ENCODE peak calls at places on chromosomes 11 and 22, in eight cellular contexts. One of them, this sample, is unnamed.

GRCh38 chr22:29040385-29041275 is 21.0 kb downstream of the C22orf31 start:
- DNase-seq in AG04449: peak
- DNase-seq in progenitor cell of endocrine pancreas: peak
- DNase-seq in NCI-H226: peak
- DNase-seq in kidney tubule cell: peak
- DNase-seq in A673: peak
- DNase-seq in A549: peak
- DNase-seq in stimulated activated CD4-positive, alpha-beta T cell treated with anti-CD3 and anti-CD28 coated beads, Interleukin-12 subunit alpha, Interleukin-12 subunit beta, amount 100 ng/mL, for 48 hours: peak
- DNase-seq in this sample: peak

GRCh38 chr11:74520927-74521665 is 27.6 kb upstream of the LIPT2 start:
- DNase-seq in progenitor cell of endocrine pancreas: no peak
- DNase-seq in A549: no peak
- DNase-seq in AG04449: no peak
- DNase-seq in stimulated activated CD4-positive, alpha-beta T cell treated with anti-CD3 and anti-CD28 coated beads, Interleukin-12 subunit alpha, Interleukin-12 subunit beta, amount 100 ng/mL, for 48 hours: no peak
- DNase-seq in kidney tubule cell: no peak
- DNase-seq in A673: no peak
- DNase-seq in NCI-H226: no peak
- DNase-seq in this sample: no peak

GRCh38 chr11:64887757-64888405 is 9.5 kb upstream of the EHD1 start:
- DNase-seq in A549: peak
- DNase-seq in A673: peak
- DNase-seq in kidney tubule cell: peak
- DNase-seq in progenitor cell of endocrine pancreas: peak
- DNase-seq in NCI-H226: peak
- DNase-seq in stimulated activated CD4-positive, alpha-beta T cell treated with anti-CD3 and anti-CD28 coated beads, Interleukin-12 subunit alpha, Interleukin-12 subunit beta, amount 100 ng/mL, for 48 hours: peak
- DNase-seq in AG04449: no peak
- DNase-seq in this sample: peak

GRCh38 chr11:67541198-67541597 is 18.0 kb upstream of the CABP2 start:
- DNase-seq in progenitor cell of endocrine pancreas: no peak
- DNase-seq in kidney tubule cell: no peak
- DNase-seq in NCI-H226: no peak
- DNase-seq in AG04449: no peak
- DNase-seq in A673: no peak
- DNase-seq in stimulated activated CD4-positive, alpha-beta T cell treated with anti-CD3 and anti-CD28 coated beads, Interleukin-12 subunit alpha, Interleukin-12 subunit beta, amount 100 ng/mL, for 48 hours: no peak
- DNase-seq in A549: no peak
- DNase-seq in this sample: no peak

GRCh38 chr11:123800041-123800440 is 6.1 kb downstream of the OR6M1 start:
- DNase-seq in A549: no peak
- DNase-seq in A673: no peak
- DNase-seq in AG04449: no peak
- DNase-seq in progenitor cell of endocrine pancreas: no peak
- DNase-seq in kidney tubule cell: no peak
- DNase-seq in stimulated activated CD4-positive, alpha-beta T cell treated with anti-CD3 and anti-CD28 coated beads, Interleukin-12 subunit alpha, Interleukin-12 subunit beta, amount 100 ng/mL, for 48 hours: no peak
- DNase-seq in NCI-H226: no peak
- DNase-seq in this sample: no peak

GRCh38 chr11:57345555-57346151 is 7.5 kb downstream of the P2RX3 start:
- DNase-seq in stimulated activated CD4-positive, alpha-beta T cell treated with anti-CD3 and anti-CD28 coated beads, Interleukin-12 subunit alpha, Interleukin-12 subunit beta, amount 100 ng/mL, for 48 hours: peak
- DNase-seq in progenitor cell of endocrine pancreas: peak
- DNase-seq in NCI-H226: peak
- DNase-seq in A673: peak
- DNase-seq in AG04449: no peak
- DNase-seq in kidney tubule cell: peak
- DNase-seq in A549: peak
- DNase-seq in this sample: peak

GRCh38 chr22:30201970-30202369 is 44.6 kb downstream of the LIF start:
- DNase-seq in AG04449: peak
- DNase-seq in progenitor cell of endocrine pancreas: no peak
- DNase-seq in A673: no peak
- DNase-seq in stimulated activated CD4-positive, alpha-beta T cell treated with anti-CD3 and anti-CD28 coated beads, Interleukin-12 subunit alpha, Interleukin-12 subunit beta, amount 100 ng/mL, for 48 hours: no peak
- DNase-seq in kidney tubule cell: peak
- DNase-seq in A549: no peak
- DNase-seq in NCI-H226: peak
- DNase-seq in this sample: no peak

GRCh38 chr11:48154162-48154561 is 62.4 kb upstream of the OR4B1 start:
- DNase-seq in A549: no peak
- DNase-seq in A673: peak
- DNase-seq in NCI-H226: no peak
- DNase-seq in stimulated activated CD4-positive, alpha-beta T cell treated with anti-CD3 and anti-CD28 coated beads, Interleukin-12 subunit alpha, Interleukin-12 subunit beta, amount 100 ng/mL, for 48 hours: no peak
- DNase-seq in kidney tubule cell: peak
- DNase-seq in AG04449: no peak
- DNase-seq in progenitor cell of endocrine pancreas: no peak
- DNase-seq in this sample: no peak

GRCh38 chr11:106482920-106483761 is 405.7 kb downstream of the AASDHPPT start:
- DNase-seq in stimulated activated CD4-positive, alpha-beta T cell treated with anti-CD3 and anti-CD28 coated beads, Interleukin-12 subunit alpha, Interleukin-12 subunit beta, amount 100 ng/mL, for 48 hours: no peak
- DNase-seq in A549: no peak
- DNase-seq in AG04449: no peak
- DNase-seq in kidney tubule cell: peak
- DNase-seq in A673: no peak
- DNase-seq in NCI-H226: peak
- DNase-seq in progenitor cell of endocrine pancreas: no peak
- DNase-seq in this sample: no peak

GRCh38 chr11:111963786-111964385 is 26.7 kb downstream of the DIXDC1 start:
- DNase-seq in A673: no peak
- DNase-seq in AG04449: no peak
- DNase-seq in stimulated activated CD4-positive, alpha-beta T cell treated with anti-CD3 and anti-CD28 coated beads, Interleukin-12 subunit alpha, Interleukin-12 subunit beta, amount 100 ng/mL, for 48 hours: no peak
- DNase-seq in NCI-H226: no peak
- DNase-seq in progenitor cell of endocrine pancreas: no peak
- DNase-seq in A549: no peak
- DNase-seq in kidney tubule cell: no peak
- DNase-seq in this sample: no peak

GRCh38 chr11:95432714-95433503 is 201.9 kb upstream of the SESN3 start:
- DNase-seq in A673: no peak
- DNase-seq in AG04449: no peak
- DNase-seq in A549: no peak
- DNase-seq in stimulated activated CD4-positive, alpha-beta T cell treated with anti-CD3 and anti-CD28 coated beads, Interleukin-12 subunit alpha, Interleukin-12 subunit beta, amount 100 ng/mL, for 48 hours: no peak
- DNase-seq in NCI-H226: peak
- DNase-seq in kidney tubule cell: peak
- DNase-seq in progenitor cell of endocrine pancreas: no peak
- DNase-seq in this sample: no peak

GRCh38 chr11:70084046-70084984 is 6.2 kb downstream of the ANO1 start:
- DNase-seq in kidney tubule cell: no peak
- DNase-seq in NCI-H226: no peak
- DNase-seq in A673: no peak
- DNase-seq in AG04449: no peak
- DNase-seq in stimulated activated CD4-positive, alpha-beta T cell treated with anti-CD3 and anti-CD28 coated beads, Interleukin-12 subunit alpha, Interleukin-12 subunit beta, amount 100 ng/mL, for 48 hours: no peak
- DNase-seq in progenitor cell of endocrine pancreas: no peak
- DNase-seq in A549: no peak
- DNase-seq in this sample: no peak

GRCh38 chr11:77202941-77203900 is 75.2 kb downstream of the MYO7A start:
- DNase-seq in AG04449: no peak
- DNase-seq in stimulated activated CD4-positive, alpha-beta T cell treated with anti-CD3 and anti-CD28 coated beads, Interleukin-12 subunit alpha, Interleukin-12 subunit beta, amount 100 ng/mL, for 48 hours: no peak
- DNase-seq in A549: no peak
- DNase-seq in progenitor cell of endocrine pancreas: no peak
- DNase-seq in kidney tubule cell: no peak
- DNase-seq in A673: no peak
- DNase-seq in NCI-H226: no peak
- DNase-seq in this sample: no peak

GRCh38 chr11:75667831-75668507 is 869 bp downstream of the MAP6 start:
- DNase-seq in A673: peak
- DNase-seq in A549: peak
- DNase-seq in kidney tubule cell: peak
- DNase-seq in AG04449: no peak
- DNase-seq in stimulated activated CD4-positive, alpha-beta T cell treated with anti-CD3 and anti-CD28 coated beads, Interleukin-12 subunit alpha, Interleukin-12 subunit beta, amount 100 ng/mL, for 48 hours: no peak
- DNase-seq in progenitor cell of endocrine pancreas: peak
- DNase-seq in NCI-H226: no peak
- DNase-seq in this sample: no peak

GRCh38 chr22:23896523-23897186 is 2.5 kb downstream of the MIF start:
- DNase-seq in kidney tubule cell: no peak
- DNase-seq in A673: no peak
- DNase-seq in progenitor cell of endocrine pancreas: no peak
- DNase-seq in NCI-H226: no peak
- DNase-seq in AG04449: no peak
- DNase-seq in A549: no peak
- DNase-seq in stimulated activated CD4-positive, alpha-beta T cell treated with anti-CD3 and anti-CD28 coated beads, Interleukin-12 subunit alpha, Interleukin-12 subunit beta, amount 100 ng/mL, for 48 hours: no peak
- DNase-seq in this sample: no peak

GRCh38 chr11:124917115-124917637 is 1.9 kb upstream of the HEPN1 start:
- DNase-seq in stimulated activated CD4-positive, alpha-beta T cell treated with anti-CD3 and anti-CD28 coated beads, Interleukin-12 subunit alpha, Interleukin-12 subunit beta, amount 100 ng/mL, for 48 hours: no peak
- DNase-seq in A673: peak
- DNase-seq in kidney tubule cell: no peak
- DNase-seq in progenitor cell of endocrine pancreas: no peak
- DNase-seq in NCI-H226: peak
- DNase-seq in A549: no peak
- DNase-seq in AG04449: no peak
- DNase-seq in this sample: no peak

GRCh38 chr11:61417670-61418069 is 12.1 kb downstream of the CPSF7 start:
- DNase-seq in stimulated activated CD4-positive, alpha-beta T cell treated with anti-CD3 and anti-CD28 coated beads, Interleukin-12 subunit alpha, Interleukin-12 subunit beta, amount 100 ng/mL, for 48 hours: no peak
- DNase-seq in A673: no peak
- DNase-seq in A549: peak
- DNase-seq in kidney tubule cell: peak
- DNase-seq in AG04449: no peak
- DNase-seq in progenitor cell of endocrine pancreas: no peak
- DNase-seq in NCI-H226: no peak
- DNase-seq in this sample: no peak

GRCh38 chr11:107224836-107225235 is 206.6 kb upstream of the GUCY1A2 start:
- DNase-seq in NCI-H226: no peak
- DNase-seq in stimulated activated CD4-positive, alpha-beta T cell treated with anti-CD3 and anti-CD28 coated beads, Interleukin-12 subunit alpha, Interleukin-12 subunit beta, amount 100 ng/mL, for 48 hours: no peak
- DNase-seq in A549: no peak
- DNase-seq in A673: no peak
- DNase-seq in progenitor cell of endocrine pancreas: no peak
- DNase-seq in kidney tubule cell: no peak
- DNase-seq in AG04449: no peak
- DNase-seq in this sample: no peak

GRCh38 chr22:19036523-19037273 is 85.5 kb downstream of the DGCR2 start:
- DNase-seq in A673: no peak
- DNase-seq in NCI-H226: no peak
- DNase-seq in progenitor cell of endocrine pancreas: no peak
- DNase-seq in kidney tubule cell: peak
- DNase-seq in A549: peak
- DNase-seq in stimulated activated CD4-positive, alpha-beta T cell treated with anti-CD3 and anti-CD28 coated beads, Interleukin-12 subunit alpha, Interleukin-12 subunit beta, amount 100 ng/mL, for 48 hours: no peak
- DNase-seq in AG04449: no peak
- DNase-seq in this sample: no peak

GRCh38 chr11:61134801-61135257 is 26.4 kb downstream of the VPS37C start:
- DNase-seq in NCI-H226: no peak
- DNase-seq in kidney tubule cell: no peak
- DNase-seq in progenitor cell of endocrine pancreas: no peak
- DNase-seq in A549: no peak
- DNase-seq in A673: no peak
- DNase-seq in stimulated activated CD4-positive, alpha-beta T cell treated with anti-CD3 and anti-CD28 coated beads, Interleukin-12 subunit alpha, Interleukin-12 subunit beta, amount 100 ng/mL, for 48 hours: no peak
- DNase-seq in AG04449: no peak
- DNase-seq in this sample: no peak

GRCh38 chr22:23675502-23676415 is 15.1 kb upstream of the RGL4 start:
- DNase-seq in kidney tubule cell: peak
- DNase-seq in AG04449: no peak
- DNase-seq in NCI-H226: no peak
- DNase-seq in A673: no peak
- DNase-seq in A549: no peak
- DNase-seq in stimulated activated CD4-positive, alpha-beta T cell treated with anti-CD3 and anti-CD28 coated beads, Interleukin-12 subunit alpha, Interleukin-12 subunit beta, amount 100 ng/mL, for 48 hours: no peak
- DNase-seq in progenitor cell of endocrine pancreas: no peak
- DNase-seq in this sample: no peak

GRCh38 chr22:46617250-46618103 is 2.7 kb upstream of the GRAMD4 start:
- DNase-seq in AG04449: peak
- DNase-seq in progenitor cell of endocrine pancreas: no peak
- DNase-seq in A549: no peak
- DNase-seq in kidney tubule cell: peak
- DNase-seq in NCI-H226: no peak
- DNase-seq in stimulated activated CD4-positive, alpha-beta T cell treated with anti-CD3 and anti-CD28 coated beads, Interleukin-12 subunit alpha, Interleukin-12 subunit beta, amount 100 ng/mL, for 48 hours: no peak
- DNase-seq in A673: no peak
- DNase-seq in this sample: no peak

GRCh38 chr11:130785376-130786110 is 130.7 kb downstream of the SNX19 start:
- DNase-seq in kidney tubule cell: peak
- DNase-seq in progenitor cell of endocrine pancreas: no peak
- DNase-seq in AG04449: no peak
- DNase-seq in stimulated activated CD4-positive, alpha-beta T cell treated with anti-CD3 and anti-CD28 coated beads, Interleukin-12 subunit alpha, Interleukin-12 subunit beta, amount 100 ng/mL, for 48 hours: no peak
- DNase-seq in NCI-H226: peak
- DNase-seq in A673: peak
- DNase-seq in A549: peak
- DNase-seq in this sample: no peak

GRCh38 chr11:75626692-75627536 is 41.9 kb downstream of the MAP6 start:
- DNase-seq in AG04449: no peak
- DNase-seq in NCI-H226: peak
- DNase-seq in stimulated activated CD4-positive, alpha-beta T cell treated with anti-CD3 and anti-CD28 coated beads, Interleukin-12 subunit alpha, Interleukin-12 subunit beta, amount 100 ng/mL, for 48 hours: no peak
- DNase-seq in progenitor cell of endocrine pancreas: no peak
- DNase-seq in A549: no peak
- DNase-seq in A673: peak
- DNase-seq in kidney tubule cell: peak
- DNase-seq in this sample: no peak

GRCh38 chr11:128205796-128206195 is 381.6 kb downstream of the ETS1 start:
- DNase-seq in kidney tubule cell: peak
- DNase-seq in AG04449: no peak
- DNase-seq in NCI-H226: no peak
- DNase-seq in stimulated activated CD4-positive, alpha-beta T cell treated with anti-CD3 and anti-CD28 coated beads, Interleukin-12 subunit alpha, Interleukin-12 subunit beta, amount 100 ng/mL, for 48 hours: no peak
- DNase-seq in progenitor cell of endocrine pancreas: no peak
- DNase-seq in A673: no peak
- DNase-seq in A549: no peak
- DNase-seq in this sample: no peak

GRCh38 chr11:10606536-10607208 is 38.2 kb upstream of the LYVE1 start:
- DNase-seq in NCI-H226: no peak
- DNase-seq in A549: no peak
- DNase-seq in AG04449: peak
- DNase-seq in progenitor cell of endocrine pancreas: no peak
- DNase-seq in stimulated activated CD4-positive, alpha-beta T cell treated with anti-CD3 and anti-CD28 coated beads, Interleukin-12 subunit alpha, Interleukin-12 subunit beta, amount 100 ng/mL, for 48 hours: no peak
- DNase-seq in kidney tubule cell: peak
- DNase-seq in A673: no peak
- DNase-seq in this sample: no peak

GRCh38 chr11:63537293-63538101 is 889 bp downstream of the PLAAT4 start:
- DNase-seq in kidney tubule cell: peak
- DNase-seq in stimulated activated CD4-positive, alpha-beta T cell treated with anti-CD3 and anti-CD28 coated beads, Interleukin-12 subunit alpha, Interleukin-12 subunit beta, amount 100 ng/mL, for 48 hours: no peak
- DNase-seq in NCI-H226: no peak
- DNase-seq in AG04449: no peak
- DNase-seq in progenitor cell of endocrine pancreas: no peak
- DNase-seq in A549: no peak
- DNase-seq in A673: no peak
- DNase-seq in this sample: no peak

GRCh38 chr22:33896801-33897620 is 23.3 kb downstream of the LARGE1 start:
- DNase-seq in kidney tubule cell: no peak
- DNase-seq in AG04449: no peak
- DNase-seq in A549: no peak
- DNase-seq in NCI-H226: peak
- DNase-seq in A673: no peak
- DNase-seq in stimulated activated CD4-positive, alpha-beta T cell treated with anti-CD3 and anti-CD28 coated beads, Interleukin-12 subunit alpha, Interleukin-12 subunit beta, amount 100 ng/mL, for 48 hours: no peak
- DNase-seq in progenitor cell of endocrine pancreas: no peak
- DNase-seq in this sample: no peak

GRCh38 chr22:29907753-29908515 is 25.0 kb downstream of the MTMR3 start:
- DNase-seq in NCI-H226: peak
- DNase-seq in A549: peak
- DNase-seq in A673: peak
- DNase-seq in kidney tubule cell: peak
- DNase-seq in stimulated activated CD4-positive, alpha-beta T cell treated with anti-CD3 and anti-CD28 coated beads, Interleukin-12 subunit alpha, Interleukin-12 subunit beta, amount 100 ng/mL, for 48 hours: no peak
- DNase-seq in progenitor cell of endocrine pancreas: no peak
- DNase-seq in AG04449: peak
- DNase-seq in this sample: peak

This sample was measured in T1000.